ENCODE peak calls at places on chromosomes 6 and 20, in four cellular contexts. V is mammary epithelial cell, E is AG04450, M is colonic mucosa. P is an unnamed sample.

GRCh38 chr6:5507056-5507722 is 245.9 kb downstream of the FARS2 start:
- DNase-seq in E (no peak), M (no peak), V (no peak), P (no peak)

GRCh38 chr20:38645980-38646858 is 44.6 kb downstream of the ARHGAP40 start:
- DNase-seq in E (peak), M (peak), V (peak), P (peak)

GRCh38 chr6:108951351-108951953 is 103.2 kb downstream of the ARMC2 start:
- DNase-seq in V (no peak), E (no peak), M (peak), P (no peak)

GRCh38 chr20:44683263-44684046 is 31.7 kb upstream of the CCN5 start:
- DNase-seq in E (no peak), M (peak), V (peak), P (peak)

GRCh38 chr6:7273709-7274108 is 39.3 kb downstream of the SSR1 start:
- DNase-seq in E (no peak), M (no peak), V (no peak), P (no peak)

GRCh38 chr6:123904228-123904627 is 100.6 kb downstream of the NKAIN2 start:
- DNase-seq in V (no peak), E (no peak), M (no peak), P (no peak)

GRCh38 chr6:51814418-51814817 is 273.0 kb downstream of the PKHD1 start:
- DNase-seq in E (no peak), V (peak), M (no peak), P (no peak)

GRCh38 chr6:16778521-16778920 is 17.3 kb upstream of the ATXN1 start:
- DNase-seq in V (peak), M (no peak), E (no peak), P (no peak)

GRCh38 chr20:59783020-59784010 is 150.1 kb downstream of the SYCP2 start:
- DNase-seq in M (peak), E (no peak), V (peak), P (peak)

GRCh38 chr6:168373389-168373788 is 53.8 kb upstream of the DACT2 start:
- DNase-seq in V (no peak), M (no peak), E (no peak), P (no peak)

GRCh38 chr6:17193376-17193775 is 87.8 kb upstream of the RBM24 start:
- DNase-seq in V (no peak), E (no peak), M (no peak), P (no peak)

GRCh38 chr20:61976650-61977332 is 88.9 kb downstream of the TAF4 start:
- DNase-seq in E (no peak), M (no peak), V (no peak), P (no peak)

GRCh38 chr6:73514746-73515110 is 6.1 kb downstream of the EEF1A1 start:
- DNase-seq in E (no peak), M (no peak), V (no peak), P (no peak)

GRCh38 chr20:7770578-7770977 is 169.7 kb downstream of the HAO1 start:
- DNase-seq in M (no peak), V (peak), E (no peak), P (no peak)

GRCh38 chr20:50731055-50731929 is at the start of gene PARD6B:
- DNase-seq in M (peak), E (peak), V (peak), P (peak)

GRCh38 chr6:14322841-14323240 is 205.3 kb downstream of the CD83 start:
- DNase-seq in E (no peak), V (no peak), M (no peak), P (no peak)

GRCh38 chr6:169905041-169905807 is 153.8 kb downstream of the ERMARD start:
- DNase-seq in M (peak), V (peak), E (no peak), P (no peak)

GRCh38 chr6:154749341-154749740 is 16.1 kb downstream of the SCAF8 start:
- DNase-seq in E (no peak), M (no peak), V (no peak), P (no peak)

GRCh38 chr6:35764238-35764896 is 12.0 kb upstream of the CLPSL2 start:
- DNase-seq in E (no peak), M (peak), V (peak), P (no peak)

GRCh38 chr6:64717281-64717680 is 989.7 kb downstream of the EYS start:
- DNase-seq in V (no peak), E (no peak), M (no peak), P (no peak)

GRCh38 chr20:50151034-50151743 is 2.3 kb downstream of the PEDS1 start:
- DNase-seq in V (peak), E (no peak), M (peak), P (no peak)

GRCh38 chr6:140711019-140711613 is 1336.7 kb upstream of the CITED2 start:
- DNase-seq in M (no peak), E (no peak), V (no peak), P (no peak)

GRCh38 chr20:64107736-64108457 is 532 bp upstream of the NPBWR2 start:
- DNase-seq in M (no peak), E (no peak), V (no peak), P (no peak)

GRCh38 chr6:31782126-31782941 is 5.2 kb upstream of the VWA7 start:
- DNase-seq in M (no peak), E (no peak), V (no peak), P (no peak)

GRCh38 chr20:2248837-2249236 is 47.0 kb upstream of the TGM3 start:
- DNase-seq in V (no peak), E (no peak), M (no peak), P (no peak)

GRCh38 chr6:85537055-85537494 is 56.6 kb downstream of the SNX14 start:
- DNase-seq in V (no peak), E (no peak), M (no peak), P (no peak)
- TF ChIP-seq CTCF in V (peak), E (peak), M (peak), P (peak)

DNA sequence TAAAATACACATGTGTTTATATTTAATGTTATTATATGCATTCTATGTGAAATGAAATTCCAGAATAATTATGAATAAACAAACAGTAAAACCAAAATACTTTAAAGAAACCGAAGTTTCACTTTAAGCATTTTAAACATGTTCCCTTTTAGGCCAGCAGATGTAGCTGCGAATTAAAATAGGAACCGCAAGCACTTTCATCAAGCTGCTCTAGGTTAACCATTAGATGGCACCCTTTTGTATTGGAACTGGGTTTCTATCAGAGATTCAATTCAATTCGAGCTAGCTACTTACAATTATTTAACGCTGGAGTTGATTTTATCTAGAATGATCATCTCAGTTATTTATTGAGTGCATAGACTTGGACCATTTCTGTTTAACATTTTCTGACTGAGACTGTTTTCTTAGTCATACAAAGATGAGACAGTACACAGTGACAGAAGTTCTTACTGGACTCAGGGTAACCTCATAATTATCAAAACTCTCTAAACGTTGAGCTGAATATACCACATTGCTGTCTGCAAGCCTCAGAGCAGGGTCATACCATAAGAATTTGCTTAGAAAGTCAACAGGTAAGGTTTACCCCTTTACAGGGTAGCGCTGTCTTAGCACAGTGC is 8.5 kb downstream of the TMEM242 start:
- DNase-seq in V (peak), E (peak), M (no peak), P (no peak)
- TF ChIP-seq CTCF in V (peak), E (peak), M (peak), P (peak)

GRCh38 chr6:39731565-39731964 is 6.4 kb upstream of the KIF6 start:
- DNase-seq in V (no peak), M (no peak), E (no peak), P (no peak)
- TF ChIP-seq CTCF in V (no peak), M (no peak), E (no peak), P (no peak)

GRCh38 chr6:34143884-34144580 is 1.9 kb downstream of the GRM4 start:
- DNase-seq in V (no peak), E (no peak), M (no peak), P (peak)
- TF ChIP-seq CTCF in V (no peak), E (peak), M (no peak), P (peak)

P was measured in neural crest cell.